ENCODE peak calls at places on chromosomes 4 and X, in nine cellular contexts. P is T-helper 9 cell; N is NCI-H1417; K is adipocyte; U is mesendoderm; J is HCT116; R is upper lobe of left lung; T is stimulated activated CD4-positive, alpha-beta T cell treated with anti-CD3 and anti-CD28 coated beads, Interleukin-1b, Interleukin-23, amount 100 ng/mL, for 24 hours; Z is HFF-Myc. F is an unnamed sample.

GRCh38 chrX:71100581-71101505 is 5.2 kb downstream of the FOXO4 start:
- DNase-seq in P (no peak), N (no peak), K (no peak), U (no peak), J (no peak), R (peak; percentile 66), T (no peak), Z (no peak), F (no peak)

GRCh38 chr4:33626242-33626641 is 2618.1 kb downstream of the ARAP2 start:
- DNase-seq in P (no peak), N (no peak), K (no peak), U (no peak), J (no peak), R (no peak), T (no peak), Z (no peak), F (no peak)

GRCh38 chr4:17769406-17770174 is 11.8 kb downstream of the FAM184B start:
- DNase-seq in P (no peak), N (no peak), K (no peak), U (no peak), J (no peak), R (no peak), T (no peak), Z (no peak), F (no peak)

GRCh38 chr4:123952530-123953274 is 556.1 kb downstream of the SPRY1 start:
- DNase-seq in P (no peak), N (no peak), K (no peak), U (peak; percentile 97), J (no peak), R (no peak), T (no peak), Z (no peak), F (peak; percentile 85)

GRCh38 chrX:63855896-63856295 is 70.9 kb upstream of the ARHGEF9 start:
- DNase-seq in P (no peak), N (no peak), K (peak; percentile 53), U (peak; percentile 26), J (no peak), R (no peak), T (no peak), Z (no peak), F (no peak)

GRCh38 chr4:187617117-187617516 is 378.5 kb upstream of the ZFP42 start:
- DNase-seq in P (no peak), N (no peak), K (peak; percentile 69), U (peak; percentile 23), J (no peak), R (no peak), T (no peak), Z (no peak), F (no peak)

GRCh38 chr4:136709897-136710296 is 822.4 kb downstream of the PCDH18 start:
- DNase-seq in P (no peak), N (no peak), K (no peak), U (no peak), J (no peak), R (no peak), T (no peak), Z (no peak), F (no peak)

GRCh38 chr4:101807351-101807750 is 16.8 kb downstream of the BANK1 start:
- DNase-seq in P (no peak), N (no peak), K (no peak), U (no peak), J (no peak), R (no peak), T (no peak), Z (no peak), F (no peak)

GRCh38 chr4:81031389-81032173 is 1.1 kb downstream of the BMP3 start:
- DNase-seq in P (no peak), N (peak; percentile 75), K (no peak), U (peak; percentile 11), J (no peak), R (no peak), T (no peak), Z (no peak), F (peak; percentile 49)

GRCh38 chrX:51006068-51006467 is 95.5 kb downstream of the BMP15 start:
- DNase-seq in P (no peak), N (no peak), K (no peak), U (peak; percentile 0), J (no peak), R (no peak), T (no peak), Z (no peak), F (no peak)

GRCh38 chrX:11533211-11533651 is 132.5 kb downstream of the ARHGAP6 start:
- DNase-seq in P (no peak), N (peak; percentile 51), K (peak; percentile 89), U (peak; percentile 66), J (peak; percentile 65), R (no peak), T (no peak), Z (peak; percentile 45), F (peak; percentile 67)

GRCh38 chr4:5224340-5224739 is 173.1 kb downstream of the STK32B start:
- DNase-seq in P (no peak), N (no peak), K (no peak), U (peak; percentile 1), J (no peak), R (no peak), T (no peak), Z (no peak), F (no peak)

GRCh38 chrX:17778984-17779383 is 41.7 kb downstream of the SCML1 start:
- DNase-seq in P (no peak), N (no peak), K (no peak), U (no peak), J (no peak), R (no peak), T (no peak), Z (no peak), F (no peak)

GRCh38 chr4:184805462-184806245 is 20.1 kb downstream of the ACSL1 start:
- DNase-seq in P (no peak), N (peak; percentile 13), K (no peak), U (no peak), J (no peak), R (peak; percentile 52), T (no peak), Z (no peak), F (no peak)

GRCh38 chr4:54231419-54232150 is 2.5 kb downstream of the PDGFRA start:
- DNase-seq in P (no peak), N (peak; percentile 45), K (peak; percentile 78), U (peak; percentile 61), J (no peak), R (peak; percentile 86), T (no peak), Z (no peak), F (peak; percentile 60)

GRCh38 chr4:55635760-55636621 is at the start of gene NMU:
- DNase-seq in P (peak; percentile 1), N (peak; percentile 80), K (peak; percentile 22), U (peak; percentile 60), J (peak; percentile 67), R (peak; percentile 90), T (no peak), Z (no peak), F (peak; percentile 78)

GRCh38 chrX:49053223-49054072 is 5.4 kb upstream of the CCDC120 start:
- DNase-seq in P (peak; percentile 44), N (peak; percentile 82), K (peak; percentile 77), U (peak; percentile 86), J (no peak), R (peak; percentile 94), T (peak; percentile 34), Z (no peak), F (peak; percentile 85)

GRCh38 chr4:86493460-86493859 is 100.7 kb upstream of the PTPN13 start:
- DNase-seq in P (no peak), N (no peak), K (peak; percentile 38), U (no peak), J (no peak), R (no peak), T (no peak), Z (no peak), F (peak; percentile 37)

GRCh38 chr4:34676390-34676789 is 1567.9 kb downstream of the ARAP2 start:
- DNase-seq in P (no peak), N (no peak), K (no peak), U (peak; percentile 91), J (peak; percentile 29), R (no peak), T (no peak), Z (no peak), F (peak; percentile 14)

F was measured in GM23338.